ENCODE peak calls at places on chromosome 14, in seven cellular contexts. I is HCT116, Q is sigmoid colon, D is stomach, R is GM23338, M is K562, O is upper lobe of left lung. H is an unnamed sample. For H3K4me1, the result is how much of the 10 kb centered on the place peaks cover.

GRCh38 chr14:45253754-45254300 is 825 bp upstream of the MIS18BP1 start:
- DNase-seq in I (peak), D (no peak), O (no peak), Q (peak), M (no peak), R (peak), H (no peak)

GRCh38 chr14:84084056-84084590 is 1445.8 kb upstream of the FLRT2 start:
- DNase-seq in Q (no peak), D (no peak), O (no peak), I (no peak), M (no peak), R (peak), H (no peak)

GRCh38 chr14:67999693-68000384 is 180.3 kb downstream of the RAD51B start:
- DNase-seq in Q (no peak), O (no peak), M (no peak), I (peak), D (no peak), R (no peak), H (no peak)

GRCh38 chr14:92121207-92121669 is 268 bp downstream of the NDUFB1 start:
- DNase-seq in D (peak), O (no peak), Q (peak), I (no peak), M (no peak), R (peak), H (no peak)

GRCh38 chr14:101775756-101776292 is 14.3 kb downstream of the PPP2R5C start:
- DNase-seq in M (no peak), Q (no peak), D (no peak), R (no peak), O (no peak), I (no peak), H (no peak)

GRCh38 chr14:67441672-67442071 is 29.7 kb upstream of the PLEK2 start:
- DNase-seq in D (no peak), I (no peak), R (no peak), M (no peak), O (no peak), Q (no peak), H (no peak)

GRCh38 chr14:55532645-55533309 is 47.2 kb upstream of the KTN1 start:
- DNase-seq in O (no peak), R (peak), D (no peak), M (no peak), Q (no peak), I (no peak), H (no peak)

GRCh38 chr14:22375321-22375930 is 213.6 kb downstream of the DAD1 start:
- DNase-seq in R (peak), Q (no peak), O (no peak), M (peak), I (peak), D (no peak), H (no peak)

GRCh38 chr14:81348086-81348485 is 52.0 kb downstream of the STON2 start:
- DNase-seq in R (no peak), D (no peak), Q (no peak), I (no peak), M (no peak), O (no peak), H (no peak)

GRCh38 chr14:52863339-52863700 is 71.9 kb upstream of the GNPNAT1 start:
- DNase-seq in Q (no peak), R (no peak), O (no peak), M (no peak), D (no peak), I (no peak), H (no peak)

GRCh38 chr14:74881425-74882102 is at the start of gene DLST:
- DNase-seq in Q (peak), R (peak), O (peak), D (peak), I (peak), M (peak), H (no peak)

GRCh38 chr14:22300646-22301045 is 288.4 kb downstream of the DAD1 start:
- DNase-seq in I (no peak), D (no peak), R (no peak), M (no peak), Q (no peak), O (no peak), H (no peak)

GRCh38 chr14:23895480-23895879 is 58.1 kb upstream of the DHRS4 start:
- DNase-seq in R (peak), O (no peak), M (no peak), D (no peak), I (no peak), Q (no peak), H (no peak)

GRCh38 chr14:55136868-55137785 is 8.1 kb downstream of the LGALS3 start:
- DNase-seq in I (no peak), M (no peak), O (no peak), D (peak), R (no peak), Q (peak), H (no peak)

GRCh38 chr14:92495041-92495440 is 18.5 kb upstream of the RIN3 start:
- DNase-seq in I (no peak), Q (no peak), R (no peak), D (no peak), O (no peak), M (no peak), H (no peak)

GRCh38 chr14:20658246-20658645 is 16.8 kb upstream of the OR6S1 start:
- DNase-seq in Q (no peak), R (no peak), I (no peak), M (no peak), D (no peak), O (no peak), H (no peak)

GRCh38 chr14:57737598-57737997 is 128.3 kb downstream of the SLC35F4 start:
- DNase-seq in I (no peak), R (no peak), D (no peak), M (no peak), O (no peak), Q (no peak), H (no peak)

GRCh38 chr14:67010602-67011001 is 178.6 kb upstream of the GARIN2 start:
- DNase-seq in R (no peak), D (no peak), O (no peak), M (no peak), Q (no peak), I (no peak), H (no peak)

GRCh38 chr14:49559979-49560768 is 26.0 kb downstream of the RPS29 start:
- DNase-seq in Q (no peak), R (no peak), I (no peak), M (no peak), O (no peak), D (no peak), H (no peak)

GRCh38 chr14:63745858-63746425 is 18.1 kb upstream of the SGPP1 start:
- DNase-seq in R (no peak), M (no peak), D (no peak), Q (no peak), O (no peak), I (no peak), H (no peak)

GRCh38 chr14:31113794-31114193 is 87.6 kb upstream of the STRN3 start:
- DNase-seq in I (no peak), Q (no peak), R (no peak), M (no peak), O (no peak), D (no peak), H (no peak)

GRCh38 chr14:77508249-77508648 is 9.6 kb upstream of the ISM2 start:
- DNase-seq in M (no peak), Q (no peak), I (no peak), D (no peak), R (no peak), O (no peak), H (peak)

GRCh38 chr14:39083127-39083526 is 19.9 kb downstream of the SEC23A start:
- DNase-seq in Q (no peak), R (no peak), O (no peak), D (no peak), M (no peak), I (no peak), H (no peak)

GRCh38 chr14:71319646-71320045 is 412.4 kb downstream of the PCNX1 start:
- DNase-seq in M (no peak), R (peak), Q (no peak), O (no peak), D (no peak), I (no peak), H (peak)

GRCh38 chr14:33950320-33951182 is at the start of gene EGLN3:
- DNase-seq in Q (peak), O (peak), M (peak), D (peak), R (peak), I (peak), H (no peak)

GRCh38 chr14:80678436-80678835 is 263.1 kb downstream of the CEP128 start:
- DNase-seq in I (no peak), O (no peak), R (no peak), M (no peak), Q (no peak), D (no peak), H (no peak)

GRCh38 chr14:103463149-103463548 is 59.5 kb downstream of the CKB start:
- DNase-seq in D (no peak), R (no peak), Q (no peak), O (no peak), M (no peak), I (no peak), H (no peak)

GRCh38 chr14:102902523-102903247 is 19.8 kb upstream of the AMN start:
- DNase-seq in R (no peak), D (no peak), M (no peak), I (no peak), Q (no peak), O (no peak), H (no peak)

GRCh38 chr14:21526672-21527319 is 650 bp upstream of the SALL2 start:
- DNase-seq in M (no peak), I (no peak), R (peak), Q (no peak), O (no peak), D (no peak), H (no peak)

GRCh38 chr14:25150934-25151790 is 101.2 kb upstream of the STXBP6 start:
- DNase-seq in M (peak), R (peak), D (no peak), I (peak), Q (no peak), O (no peak), H (no peak)

GRCh38 chr14:90397401-90398314 is 829 bp downstream of the CALM1 start:
- DNase-seq in D (peak), Q (peak), I (no peak), R (peak), M (peak), O (peak), H (no peak)

GRCh38 chr14:90398315-90398811 is 1.5 kb downstream of the CALM1 start:
- DNase-seq in I (no peak), O (no peak), M (no peak), R (peak), Q (peak), D (peak), H (no peak)

GRCh38 chr14:90400904-90401561 is 4.2 kb downstream of the CALM1 start:
- DNase-seq in R (no peak), Q (no peak), O (no peak), D (no peak), I (no peak), M (no peak), H (no peak)

GRCh38 chr14:90398841-90399540 is 2.2 kb downstream of the CALM1 start:
- DNase-seq in R (no peak), D (no peak), Q (no peak), O (no peak), M (no peak), I (no peak), H (no peak)

DNA sequence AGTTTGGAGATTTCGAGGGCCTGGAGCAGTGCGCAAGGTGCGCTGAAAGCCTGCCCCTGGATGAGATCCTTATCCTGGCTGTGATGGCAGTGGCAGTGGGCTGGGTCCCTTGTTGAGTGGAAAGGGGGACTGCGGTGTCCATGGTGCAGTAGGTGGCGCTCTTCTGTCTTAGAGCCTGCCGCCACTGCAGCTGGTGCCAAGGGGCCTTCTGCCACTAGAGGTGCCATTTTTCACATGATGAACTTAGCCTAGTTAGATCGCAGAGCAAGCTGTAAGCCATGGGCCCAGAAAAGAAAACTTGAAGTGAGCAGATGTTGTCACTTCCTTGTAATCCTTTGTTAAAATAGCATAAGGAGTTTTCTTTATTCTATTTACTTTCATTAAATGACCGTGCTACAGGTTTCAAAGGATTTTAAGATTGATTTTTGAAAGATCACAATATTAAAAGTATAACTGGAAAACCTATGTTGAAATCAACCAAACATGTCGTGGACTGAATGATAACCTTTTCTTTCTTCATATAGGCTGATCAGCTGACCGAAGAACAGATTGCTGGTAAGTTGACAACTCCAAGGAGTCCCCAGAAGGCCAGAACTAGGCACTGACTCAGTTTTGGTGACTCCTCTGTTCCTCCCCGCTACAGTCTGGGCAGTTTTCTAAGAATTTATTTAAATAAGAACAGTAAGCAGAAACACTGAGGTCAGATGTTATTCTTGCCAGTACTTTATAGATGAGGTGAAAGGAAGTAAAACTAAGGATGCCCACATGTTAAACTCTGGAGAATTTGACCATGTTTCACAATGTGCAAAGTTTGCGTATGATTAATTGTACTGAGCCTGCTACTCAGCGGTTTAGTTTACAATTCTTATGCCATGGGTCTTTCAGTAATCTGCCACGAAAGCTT is 3.0 kb downstream of the CALM1 start:
- DNase-seq in I (peak), R (peak), M (peak), Q (peak), O (no peak), D (peak), H (no peak)
- TF ChIP-seq POLR2AphosphoS5 in I (peak), R (no peak), M (no peak), Q (peak), O (peak), D (peak), H (peak)

DNA sequence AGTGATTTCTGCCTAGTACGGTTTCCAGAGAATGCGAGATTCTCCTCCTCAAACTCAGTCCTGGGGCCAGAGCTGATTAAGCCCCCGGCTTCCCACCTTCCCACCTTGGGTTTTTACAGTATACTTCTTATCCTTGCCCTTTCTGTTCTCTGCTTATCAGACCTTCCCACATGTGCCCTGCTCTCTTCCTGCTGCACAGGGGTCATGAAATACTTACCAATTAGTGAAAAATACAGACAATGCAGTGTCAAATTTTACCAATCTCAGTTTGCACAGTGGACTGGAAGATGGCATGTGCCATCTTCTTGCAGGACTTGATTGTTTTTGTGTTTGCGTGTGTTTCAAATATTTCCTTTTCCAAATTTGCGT is 14.7 kb downstream of the SUSD6 start:
- DNase-seq in R (no peak), D (no peak), Q (no peak), I (no peak), O (no peak), M (peak), H (no peak)
- H3K4me3 ChIP-seq in R (no peak), D (no peak), Q (no peak), I (no peak), O (no peak), M (no peak), H (no peak)

GRCh38 chr14:58898655-58899316 is 261.0 kb downstream of the DACT1 start:
- DNase-seq in D (no peak), I (no peak), O (no peak), Q (no peak), R (no peak), M (no peak), H (no peak)

GRCh38 chr14:58901826-58902225 is 264.1 kb downstream of the DACT1 start:
- DNase-seq in O (no peak), M (no peak), R (no peak), D (no peak), I (no peak), Q (no peak), H (no peak)

GRCh38 chr14:58904771-58905170 is 267.0 kb downstream of the DACT1 start:
- DNase-seq in O (no peak), M (no peak), D (no peak), R (no peak), Q (no peak), I (no peak), H (no peak)

GRCh38 chr14:58899317-58899713 is 261.6 kb downstream of the DACT1 start:
- DNase-seq in Q (no peak), O (no peak), R (no peak), I (no peak), M (no peak), D (no peak), H (no peak)
- H3K4me1 ChIP-seq in Q (under half), O (under half), R (under half), I (under half), M (under half), D (under half), H (under half)

GRCh38 chr14:73428354-73428824 is 30.0 kb downstream of the NUMB start:
- DNase-seq in Q (no peak), I (no peak), O (no peak), D (peak), R (no peak), M (no peak), H (no peak)
- TF ChIP-seq POLR2AphosphoS5 in Q (no peak), I (no peak), O (no peak), D (no peak), R (no peak), M (no peak), H (no peak)

GRCh38 chr14:72603639-72604038 is 290.3 kb downstream of the DPF3 start:
- DNase-seq in M (no peak), O (no peak), I (no peak), D (no peak), Q (no peak), R (no peak), H (no peak)

GRCh38 chr14:72600551-72601330 is 293.2 kb downstream of the DPF3 start:
- DNase-seq in O (peak), R (no peak), M (no peak), D (no peak), I (no peak), Q (no peak), H (no peak)

GRCh38 chr14:72597834-72598233 is 296.1 kb downstream of the DPF3 start:
- DNase-seq in M (no peak), D (no peak), R (no peak), O (no peak), I (no peak), Q (no peak), H (no peak)

GRCh38 chr14:72598328-72598727 is 295.6 kb downstream of the DPF3 start:
- DNase-seq in I (no peak), M (no peak), Q (no peak), R (no peak), D (no peak), O (no peak), H (no peak)

DNA sequence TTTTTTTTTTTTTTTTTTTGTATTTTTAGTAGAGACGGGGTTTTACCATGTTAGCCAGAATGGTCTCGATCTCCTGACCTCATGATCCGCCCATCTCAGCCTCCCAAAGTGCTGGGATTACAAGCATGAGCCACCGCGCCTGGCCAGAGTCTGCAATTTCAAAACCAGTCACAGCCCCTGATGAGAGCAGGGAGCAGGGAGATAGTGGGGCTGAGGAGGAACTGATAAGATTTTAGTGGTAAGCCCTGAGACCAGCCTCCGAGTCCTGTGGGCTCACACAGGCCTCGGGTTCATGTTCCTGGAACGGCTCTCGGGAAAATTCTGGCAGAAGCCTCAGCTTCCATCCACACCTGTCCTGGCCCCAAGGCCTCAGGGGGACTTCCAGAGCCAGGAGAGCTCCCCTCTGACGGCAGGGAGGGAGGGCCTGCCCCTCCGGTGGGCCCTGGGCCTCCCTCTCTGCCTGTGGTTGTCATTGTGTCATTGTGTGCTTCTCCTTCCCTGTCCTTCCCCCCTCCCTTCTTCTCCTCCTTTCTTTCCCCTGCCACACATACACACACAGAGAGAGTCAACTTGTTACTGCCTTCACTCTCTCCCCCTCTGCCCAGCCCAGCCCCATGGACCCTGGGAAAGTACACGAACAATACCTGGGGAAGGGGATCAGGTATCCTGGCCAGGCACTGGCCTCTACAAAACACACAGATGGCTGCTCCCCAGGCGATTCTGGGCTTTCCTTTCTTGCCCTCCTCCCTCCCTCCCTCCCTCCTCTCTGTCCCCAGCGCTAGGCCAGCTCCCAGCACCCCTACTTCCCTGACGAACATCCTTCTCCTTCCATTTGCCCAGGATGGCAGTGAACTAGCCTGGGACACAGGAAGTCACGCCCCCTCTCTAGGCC is 294.1 kb downstream of the DPF3 start:
- DNase-seq in O (no peak), D (no peak), Q (no peak), I (no peak), M (peak), R (no peak), H (no peak)
- H3K4me3 ChIP-seq in O (no peak), D (no peak), Q (no peak), I (no peak), M (no peak), R (no peak), H (no peak)

H was measured in vagina.